ENCODE peak calls at places on chromosomes 16 and 17, in seven cellular contexts. C, R, M, J, A, N and I are unnamed samples.

GRCh38 chr16:89842471-89843408 is 14.5 kb downstream of the SPIRE2 start:
- DNase-seq in R (no peak), M (no peak), N (no peak), C (no peak), A (no peak), J (no peak), I (no peak)

GRCh38 chr17:51846561-51846960 is 312.0 kb downstream of the CA10 start:
- DNase-seq in C (no peak), J (no peak), R (no peak), M (no peak), N (no peak), A (no peak), I (no peak)

GRCh38 chr16:57611184-57611583 is 17.2 kb upstream of the ADGRG1 start:
- DNase-seq in M (no peak), N (no peak), C (no peak), J (no peak), R (no peak), A (no peak), I (no peak)

GRCh38 chr17:6019959-6020358 is 50.2 kb upstream of the WSCD1 start:
- DNase-seq in A (no peak), C (no peak), M (no peak), N (no peak), J (no peak), R (no peak), I (no peak)

GRCh38 chr16:69376393-69377059 is 9.3 kb downstream of the TERF2 start:
- DNase-seq in R (no peak), A (no peak), C (no peak), N (no peak), M (no peak), J (no peak), I (no peak)

GRCh38 chr16:12907670-12908233 is 6.4 kb downstream of the SHISA9 start:
- DNase-seq in A (peak), C (no peak), M (no peak), R (no peak), J (no peak), N (no peak), I (no peak)

GRCh38 chr16:76287466-76287865 is 10.3 kb downstream of the CNTNAP4 start:
- DNase-seq in J (no peak), C (no peak), R (no peak), M (no peak), N (no peak), A (no peak), I (no peak)

GRCh38 chr17:42766124-42766523 is 5.1 kb downstream of the RAMP2 start:
- DNase-seq in C (no peak), M (no peak), R (no peak), J (no peak), A (no peak), N (no peak), I (no peak)

GRCh38 chr16:11283820-11284248 is 2.7 kb upstream of the PRM1 start:
- DNase-seq in N (no peak), J (no peak), C (no peak), A (no peak), M (no peak), R (no peak), I (no peak)

GRCh38 chr17:69523252-69523861 is 108.9 kb downstream of the MAP2K6 start:
- DNase-seq in J (no peak), A (peak), C (peak), R (no peak), M (peak), N (peak), I (no peak)

GRCh38 chr17:38600906-38601305 is 4.8 kb downstream of the SRCIN1 start:
- DNase-seq in N (no peak), M (no peak), A (no peak), R (no peak), C (no peak), J (no peak), I (no peak)

GRCh38 chr17:50353600-50354195 is 7.8 kb downstream of the XYLT2 start:
- DNase-seq in J (no peak), M (no peak), C (no peak), R (peak), A (no peak), N (no peak), I (no peak)

GRCh38 chr17:1498869-1499268 is 6.4 kb upstream of the MYO1C start:
- DNase-seq in C (no peak), M (no peak), A (no peak), N (no peak), R (no peak), J (no peak), I (no peak)